ENCODE peak calls at places on chromosomes 2 and 18, in nine cellular contexts. One of them, this sample, is unnamed.

GRCh38 chr18:21145371-21145770 is 33.8 kb upstream of the ROCK1 start:
- DNase-seq in HT1080: no peak
- DNase-seq in NCI-H2171 treated with DMSO at 0.1 percent for 48 hours: no peak
- DNase-seq in globus pallidus: no peak
- DNase-seq in CD8-positive, alpha-beta memory T cell: no peak
- DNase-seq in hepatocyte: no peak
- DNase-seq in cardiac fibroblast: no peak
- DNase-seq in NCI-H2081: no peak
- DNase-seq in midbrain: no peak
- DNase-seq in this sample: no peak

GRCh38 chr2:86706935-86707334 is 13.2 kb upstream of the RMND5A start:
- DNase-seq in CD8-positive, alpha-beta memory T cell: no peak
- DNase-seq in hepatocyte: no peak
- DNase-seq in midbrain: no peak
- DNase-seq in cardiac fibroblast: no peak
- DNase-seq in NCI-H2171 treated with DMSO at 0.1 percent for 48 hours: no peak
- DNase-seq in globus pallidus: no peak
- DNase-seq in HT1080: no peak
- DNase-seq in NCI-H2081: no peak
- DNase-seq in this sample: no peak

GRCh38 chr2:217664761-217665160 is 338.0 kb downstream of the TNS1 start:
- DNase-seq in midbrain: no peak
- DNase-seq in CD8-positive, alpha-beta memory T cell: no peak
- DNase-seq in NCI-H2081: no peak
- DNase-seq in cardiac fibroblast: no peak
- DNase-seq in globus pallidus: no peak
- DNase-seq in NCI-H2171 treated with DMSO at 0.1 percent for 48 hours: no peak
- DNase-seq in HT1080: no peak
- DNase-seq in hepatocyte: no peak
- DNase-seq in this sample: no peak

GRCh38 chr2:17135619-17136018 is 382.6 kb downstream of the RAD51AP2 start:
- DNase-seq in HT1080: no peak
- DNase-seq in midbrain: no peak
- DNase-seq in CD8-positive, alpha-beta memory T cell: no peak
- DNase-seq in NCI-H2081: no peak
- DNase-seq in NCI-H2171 treated with DMSO at 0.1 percent for 48 hours: no peak
- DNase-seq in globus pallidus: no peak
- DNase-seq in hepatocyte: no peak
- DNase-seq in cardiac fibroblast: no peak
- DNase-seq in this sample: no peak

GRCh38 chr2:3223080-3223923 is 154.3 kb downstream of the EIPR1 start:
- DNase-seq in NCI-H2081: no peak
- DNase-seq in globus pallidus: no peak
- DNase-seq in NCI-H2171 treated with DMSO at 0.1 percent for 48 hours: no peak
- DNase-seq in cardiac fibroblast: peak; percentile 31
- DNase-seq in midbrain: no peak
- DNase-seq in CD8-positive, alpha-beta memory T cell: peak; percentile 73
- DNase-seq in HT1080: no peak
- DNase-seq in hepatocyte: no peak
- DNase-seq in this sample: no peak

GRCh38 chr18:22504665-22505064 is 87.0 kb upstream of the CTAGE1 start:
- DNase-seq in midbrain: no peak
- DNase-seq in NCI-H2171 treated with DMSO at 0.1 percent for 48 hours: no peak
- DNase-seq in HT1080: peak; percentile 69
- DNase-seq in cardiac fibroblast: no peak
- DNase-seq in hepatocyte: no peak
- DNase-seq in globus pallidus: no peak
- DNase-seq in NCI-H2081: no peak
- DNase-seq in CD8-positive, alpha-beta memory T cell: no peak
- DNase-seq in this sample: no peak

GRCh38 chr18:79123948-79124347 is 54.8 kb downstream of the ATP9B start:
- DNase-seq in HT1080: peak; percentile 8
- DNase-seq in NCI-H2171 treated with DMSO at 0.1 percent for 48 hours: no peak
- DNase-seq in midbrain: no peak
- DNase-seq in NCI-H2081: no peak
- DNase-seq in hepatocyte: no peak
- DNase-seq in CD8-positive, alpha-beta memory T cell: no peak
- DNase-seq in cardiac fibroblast: no peak
- DNase-seq in globus pallidus: no peak
- DNase-seq in this sample: no peak

GRCh38 chr2:217691920-217692666 is 310.7 kb downstream of the TNS1 start:
- DNase-seq in hepatocyte: no peak
- DNase-seq in cardiac fibroblast: peak; percentile 38
- DNase-seq in NCI-H2081: no peak
- DNase-seq in NCI-H2171 treated with DMSO at 0.1 percent for 48 hours: no peak
- DNase-seq in midbrain: no peak
- DNase-seq in HT1080: peak; percentile 34
- DNase-seq in CD8-positive, alpha-beta memory T cell: no peak
- DNase-seq in globus pallidus: no peak
- DNase-seq in this sample: peak; percentile 76

GRCh38 chr2:145277922-145278321 is 758.0 kb upstream of the ZEB2 start:
- DNase-seq in midbrain: no peak
- DNase-seq in cardiac fibroblast: no peak
- DNase-seq in globus pallidus: no peak
- DNase-seq in HT1080: peak; percentile 13
- DNase-seq in NCI-H2171 treated with DMSO at 0.1 percent for 48 hours: no peak
- DNase-seq in hepatocyte: no peak
- DNase-seq in CD8-positive, alpha-beta memory T cell: no peak
- DNase-seq in NCI-H2081: no peak
- DNase-seq in this sample: no peak

GRCh38 chr2:36708119-36708741 is 11.7 kb downstream of the VIT start:
- DNase-seq in HT1080: peak; percentile 36
- DNase-seq in cardiac fibroblast: no peak
- DNase-seq in NCI-H2171 treated with DMSO at 0.1 percent for 48 hours: no peak
- DNase-seq in NCI-H2081: no peak
- DNase-seq in hepatocyte: no peak
- DNase-seq in globus pallidus: no peak
- DNase-seq in midbrain: no peak
- DNase-seq in CD8-positive, alpha-beta memory T cell: no peak
- DNase-seq in this sample: no peak

GRCh38 chr2:213242653-213243052 is 41.6 kb upstream of the SPAG16 start:
- DNase-seq in CD8-positive, alpha-beta memory T cell: no peak
- DNase-seq in midbrain: no peak
- DNase-seq in HT1080: no peak
- DNase-seq in globus pallidus: no peak
- DNase-seq in NCI-H2171 treated with DMSO at 0.1 percent for 48 hours: no peak
- DNase-seq in NCI-H2081: no peak
- DNase-seq in cardiac fibroblast: no peak
- DNase-seq in hepatocyte: no peak
- DNase-seq in this sample: no peak

GRCh38 chr2:70255637-70256314 is 2.2 kb upstream of the PCYOX1 start:
- DNase-seq in globus pallidus: no peak
- DNase-seq in midbrain: no peak
- DNase-seq in CD8-positive, alpha-beta memory T cell: no peak
- DNase-seq in NCI-H2171 treated with DMSO at 0.1 percent for 48 hours: no peak
- DNase-seq in NCI-H2081: no peak
- DNase-seq in HT1080: no peak
- DNase-seq in cardiac fibroblast: no peak
- DNase-seq in hepatocyte: no peak
- DNase-seq in this sample: no peak

GRCh38 chr2:30927561-30928075 is 120.4 kb upstream of the CAPN13 start:
- DNase-seq in midbrain: no peak
- DNase-seq in CD8-positive, alpha-beta memory T cell: no peak
- DNase-seq in cardiac fibroblast: no peak
- DNase-seq in globus pallidus: no peak
- DNase-seq in NCI-H2081: no peak
- DNase-seq in HT1080: no peak
- DNase-seq in hepatocyte: no peak
- DNase-seq in NCI-H2171 treated with DMSO at 0.1 percent for 48 hours: no peak
- DNase-seq in this sample: no peak

This sample was measured in psoas muscle.